ENCODE peak calls at places on chromosome 4, in four cellular contexts. H is HCT116, U is K562, V is GM12878. A is an unnamed sample.
A peak's percentile ranks its signal among the peaks of the same experiment; 100 is the strongest.

GRCh38 chr4:1246111-1246881 is 2.6 kb downstream of the CTBP1 start:
- DNase-seq in H (no peak), U (peak; percentile 6), V (no peak), A (no peak)

GRCh38 chr4:153564630-153565525 is 98.7 kb downstream of the TMEM131L start:
- DNase-seq in H (no peak), U (no peak), V (no peak), A (no peak)

GRCh38 chr4:109078724-109079123 is 223.7 kb downstream of the COL25A1 start:
- DNase-seq in U (no peak), V (no peak), H (no peak), A (no peak)

GRCh38 chr4:183436417-183436816 is 8.0 kb upstream of the CDKN2AIP start:
- DNase-seq in H (no peak), V (no peak), U (no peak), A (no peak)

GRCh38 chr4:151801547-151802516 is 41.0 kb upstream of the GATB start:
- DNase-seq in V (no peak), U (peak; percentile 69), H (peak; percentile 51), A (no peak)

GRCh38 chr4:137393043-137393442 is 139.3 kb downstream of the PCDH18 start:
- DNase-seq in V (no peak), H (no peak), U (no peak), A (no peak)

GRCh38 chr4:64144994-64145393 is 264.3 kb downstream of the TECRL start:
- DNase-seq in H (no peak), V (no peak), U (no peak), A (no peak)

GRCh38 chr4:146477054-146477453 is 44.7 kb downstream of the SLC10A7 start:
- DNase-seq in V (no peak), U (no peak), H (no peak), A (no peak)

GRCh38 chr4:76996445-76996844 is 46.9 kb downstream of the SEPTIN11 start:
- DNase-seq in U (no peak), V (no peak), H (no peak), A (no peak)

DNA sequence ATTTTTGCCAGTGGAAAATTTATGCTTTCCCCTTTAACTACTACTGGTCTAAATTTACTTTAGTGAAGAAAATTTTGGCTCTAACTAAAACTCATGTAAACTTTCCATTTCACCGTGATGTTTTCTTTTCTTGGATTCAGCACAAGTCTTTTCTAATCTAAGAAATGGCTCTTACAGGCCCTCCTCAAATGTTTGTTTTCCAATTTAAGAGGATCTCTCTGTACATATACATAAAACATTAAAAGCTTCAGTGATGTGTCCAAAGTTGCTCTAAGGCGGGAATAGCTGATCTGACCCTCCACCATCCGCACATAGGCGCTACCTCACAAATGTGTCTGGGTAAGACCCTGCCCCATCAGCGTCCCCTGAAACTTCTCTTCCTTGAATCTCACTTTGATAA is 68.1 kb downstream of the MAML3 start:
- DNase-seq in H (no peak), U (no peak), V (no peak), A (no peak)
- H3K4me1 ChIP-seq in H (peaks cover 31% of the 10 kb centered on the region), U (no peaks in the 10 kb centered on the region), V (no peaks in the 10 kb centered on the region), A (peaks cover 20% of the 10 kb centered on the region)

GRCh38 chr4:174999407-174999806 is 81.2 kb downstream of the ADAM29 start:
- DNase-seq in V (no peak), U (no peak), H (no peak), A (no peak)
- TF ChIP-seq EGR1 in V (no peak), U (no peak), H (no peak), A (no peak)

DNA sequence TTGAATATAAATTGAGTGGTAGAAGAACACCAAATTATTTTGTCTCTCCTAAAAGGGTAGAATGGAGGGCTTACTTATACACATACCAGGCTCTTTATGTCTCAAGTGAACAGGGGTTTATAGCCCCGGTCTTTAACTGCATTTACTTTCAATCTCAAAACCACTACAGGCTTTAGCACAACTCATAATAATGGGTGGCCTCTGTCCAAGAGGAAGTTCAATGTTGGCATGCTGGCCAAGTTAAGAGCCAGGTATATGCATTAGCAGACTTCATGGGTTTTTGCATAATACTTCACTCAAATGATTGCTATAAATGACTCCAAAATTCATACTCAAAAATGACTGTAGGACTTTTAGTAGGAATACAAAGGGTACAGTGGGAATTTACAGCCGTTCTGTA is 118.5 kb upstream of the OTUD4 start:
- DNase-seq in U (no peak), V (peak; percentile 26), H (no peak), A (no peak)
- TF ChIP-seq ZNF274 in U (no peak), V (no peak), H (no peak), A (no peak)

GRCh38 chr4:140735779-140736391 is 20.3 kb downstream of the TBC1D9 start:
- DNase-seq in U (no peak), V (no peak), H (no peak), A (no peak)

GRCh38 chr4:140735317-140735716 is 20.9 kb downstream of the TBC1D9 start:
- DNase-seq in V (no peak), H (no peak), U (no peak), A (no peak)

GRCh38 chr4:140738111-140738510 is 18.1 kb downstream of the TBC1D9 start:
- DNase-seq in H (no peak), V (no peak), U (no peak), A (no peak)

GRCh38 chr4:140739971-140740370 is 16.2 kb downstream of the TBC1D9 start:
- DNase-seq in H (no peak), U (no peak), V (no peak), A (no peak)

GRCh38 chr4:140736669-140737343 is 19.4 kb downstream of the TBC1D9 start:
- DNase-seq in H (no peak), V (no peak), U (no peak), A (no peak)
- H3K4me1 ChIP-seq in H (no peaks in the 10 kb centered on the region), V (peaks cover 2% of the 10 kb centered on the region), U (no peaks in the 10 kb centered on the region), A (peaks cover 5% of the 10 kb centered on the region)

DNA sequence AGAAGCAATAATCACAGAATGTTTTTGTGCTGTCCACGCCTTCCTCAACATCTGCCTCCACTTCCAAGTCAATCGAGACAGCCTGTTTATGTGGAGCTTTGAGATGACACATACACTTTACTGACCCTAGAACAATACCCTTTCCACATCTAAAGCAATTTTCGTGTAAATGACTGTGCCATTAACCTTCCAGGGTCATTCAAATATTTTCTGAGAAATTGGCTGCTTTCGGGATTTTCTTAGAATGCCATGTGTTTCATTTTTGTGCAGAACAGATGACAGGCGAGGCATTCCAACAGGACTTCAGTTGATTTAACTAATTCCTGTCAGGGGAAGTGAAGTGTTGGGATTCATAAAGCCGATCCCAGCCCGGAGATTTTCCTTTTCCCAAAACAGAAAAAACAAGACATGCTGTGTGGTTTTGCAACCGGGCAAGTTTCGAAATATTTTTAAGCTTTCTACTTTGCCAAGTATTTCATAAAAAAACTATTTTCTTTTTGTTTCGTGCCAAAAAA is 73.9 kb downstream of the SORBS2 start:
- DNase-seq in V (no peak), H (no peak), U (no peak), A (no peak)
- TF ChIP-seq EGR1 in V (no peak), H (no peak), U (no peak), A (no peak)

DNA sequence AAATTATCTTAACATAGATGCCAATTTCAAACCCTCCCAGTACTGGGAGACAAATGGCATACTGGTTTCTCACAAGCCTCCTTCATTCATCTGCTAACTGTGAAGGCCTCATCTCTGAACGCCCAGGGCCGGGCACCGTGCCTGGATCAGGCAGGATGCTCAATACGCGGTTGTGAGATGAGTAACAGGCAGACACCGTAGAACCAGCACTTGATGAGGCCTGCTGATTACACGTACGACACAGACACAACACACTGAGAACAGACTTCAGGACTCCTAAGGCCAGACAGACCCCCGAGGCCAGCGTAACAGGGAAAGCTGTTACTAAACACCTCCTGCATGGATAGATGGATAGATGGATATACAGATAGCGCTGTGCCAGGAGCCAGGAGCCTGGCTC is 154.6 kb downstream of the AFAP1 start:
- DNase-seq in H (no peak), U (no peak), V (no peak), A (no peak)
- TF ChIP-seq ZNF274 in H (no peak), U (no peak), V (no peak), A (no peak)

GRCh38 chr4:87105101-87105852 is 115.1 kb downstream of the KLHL8 start:
- DNase-seq in V (no peak), H (no peak), U (no peak), A (no peak)
- H3K4me1 ChIP-seq in V (no peaks in the 10 kb centered on the region), H (peaks cover 46% of the 10 kb centered on the region), U (no peaks in the 10 kb centered on the region), A (no peaks in the 10 kb centered on the region)

GRCh38 chr4:48311896-48312295 is 29.4 kb upstream of the SLAIN2 start:
- DNase-seq in V (no peak), H (no peak), U (no peak), A (no peak)

DNA sequence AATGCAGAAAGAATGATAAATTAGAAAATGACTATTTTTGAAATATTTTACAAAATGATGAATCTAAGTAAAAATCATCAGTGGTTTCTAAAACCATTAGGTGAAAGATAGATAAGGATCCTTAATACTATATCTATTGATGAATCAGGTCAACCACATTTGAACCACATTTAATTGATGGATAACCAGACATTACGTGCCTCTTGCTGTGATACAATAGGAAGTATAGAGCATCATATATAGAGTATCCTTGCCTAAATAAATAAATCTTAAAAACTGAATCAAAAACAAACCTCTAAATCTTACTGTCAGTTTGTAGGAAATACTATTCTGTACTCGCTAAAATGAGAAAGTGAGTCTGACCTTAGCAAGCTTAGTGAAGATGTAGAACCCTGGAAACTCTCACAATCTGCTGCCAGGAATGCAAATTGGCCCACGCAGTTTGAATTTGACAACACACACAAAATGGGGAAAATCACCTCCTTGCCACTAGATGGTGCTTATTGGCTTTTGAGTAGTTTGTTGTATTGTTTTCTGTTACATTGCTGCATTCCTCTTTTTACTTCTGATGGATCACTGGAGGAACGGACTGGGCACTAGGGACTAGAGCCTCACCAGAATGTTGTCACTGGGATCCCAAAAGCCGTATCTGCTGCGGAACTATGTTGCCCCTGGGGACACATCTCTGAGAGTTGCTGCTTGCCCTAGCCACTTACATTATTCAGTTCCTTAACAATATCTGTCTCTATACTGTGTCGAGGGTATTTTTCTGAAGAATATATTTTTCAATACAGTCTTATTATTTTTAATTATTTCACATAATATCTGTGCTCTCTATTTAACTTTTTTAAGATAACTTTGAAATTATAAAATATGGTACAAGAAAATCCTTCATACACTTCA is 25.4 kb upstream of the SLAIN2 start:
- DNase-seq in V (no peak), H (peak; percentile 66), U (peak; percentile 41), A (no peak)
- TF ChIP-seq EGR1 in V (no peak), H (no peak), U (peak; percentile 30), A (no peak)

GRCh38 chr4:101346562-101347266 is 612 bp downstream of the PPP3CA start:
- DNase-seq in V (no peak), U (peak; percentile 26), H (no peak), A (no peak)
- TF ChIP-seq ZNF274 in V (no peak), U (no peak), H (no peak), A (no peak)

GRCh38 chr4:185872747-185873380 is 60.9 kb upstream of the SORBS2 start:
- DNase-seq in V (no peak), U (no peak), H (peak; percentile 26), A (no peak)
- H3K4me1 ChIP-seq in V (no peaks in the 10 kb centered on the region), U (no peaks in the 10 kb centered on the region), H (peaks cover 5% of the 10 kb centered on the region), A (peaks cover 4% of the 10 kb centered on the region)